ENCODE peak calls at places on chromosomes 7 and 10, in five cellular contexts. F, R, S, T and N are unnamed samples.

GRCh38 chr10:6342091-6342490 is 139.4 kb downstream of the PFKFB3 start:
- DNase-seq in R (no peak), S (no peak), T (no peak), F (no peak), N (no peak)

GRCh38 chr10:42877496-42878030 is 95.0 kb downstream of the BMS1 start:
- DNase-seq in S (no peak), R (no peak), F (no peak), T (no peak), N (no peak)

GRCh38 chr10:15473401-15473777 is 102.3 kb upstream of the FAM171A1 start:
- DNase-seq in F (no peak), R (no peak), S (no peak), T (no peak), N (no peak)

GRCh38 chr7:155198901-155199845 is 98.5 kb upstream of the INSIG1 start:
- DNase-seq in S (peak), T (no peak), F (peak), R (no peak), N (no peak)

GRCh38 chr10:48800283-48800675 is 115.6 kb downstream of the WDFY4 start:
- DNase-seq in T (no peak), R (peak), F (no peak), S (no peak), N (no peak)

GRCh38 chr7:76220185-76221057 is 18.7 kb downstream of the SRRM3 start:
- DNase-seq in R (no peak), T (no peak), S (no peak), F (no peak), N (peak)

GRCh38 chr10:73117976-73118743 is 7.9 kb downstream of the NUDT13 start:
- DNase-seq in R (no peak), T (peak), F (peak), S (no peak), N (no peak)

GRCh38 chr10:130160775-130161174 is 24.6 kb downstream of the GLRX3 start:
- DNase-seq in T (no peak), S (no peak), R (no peak), F (no peak), N (no peak)

GRCh38 chr10:76257816-76258215 is 826.4 kb downstream of the LRMDA start:
- DNase-seq in S (no peak), T (peak), F (no peak), R (no peak), N (no peak)

GRCh38 chr10:110137142-110137545 is 70.3 kb upstream of the MXI1 start:
- DNase-seq in S (no peak), T (peak), F (peak), R (peak), N (peak)

GRCh38 chr7:20306499-20306946 is 24.2 kb upstream of the ITGB8 start:
- DNase-seq in T (no peak), S (no peak), F (no peak), R (no peak), N (no peak)

GRCh38 chr7:75049817-75050216 is 23.8 kb downstream of the RCC1L start:
- DNase-seq in T (no peak), F (no peak), S (no peak), R (no peak), N (no peak)

GRCh38 chr10:127447197-127447596 is 101.9 kb upstream of the NPS start:
- DNase-seq in R (no peak), T (no peak), F (no peak), S (peak), N (no peak)

GRCh38 chr7:87600130-87601124 is at the start of gene ABCB1:
- DNase-seq in R (peak), T (no peak), F (peak), S (no peak), N (no peak)

DNA sequence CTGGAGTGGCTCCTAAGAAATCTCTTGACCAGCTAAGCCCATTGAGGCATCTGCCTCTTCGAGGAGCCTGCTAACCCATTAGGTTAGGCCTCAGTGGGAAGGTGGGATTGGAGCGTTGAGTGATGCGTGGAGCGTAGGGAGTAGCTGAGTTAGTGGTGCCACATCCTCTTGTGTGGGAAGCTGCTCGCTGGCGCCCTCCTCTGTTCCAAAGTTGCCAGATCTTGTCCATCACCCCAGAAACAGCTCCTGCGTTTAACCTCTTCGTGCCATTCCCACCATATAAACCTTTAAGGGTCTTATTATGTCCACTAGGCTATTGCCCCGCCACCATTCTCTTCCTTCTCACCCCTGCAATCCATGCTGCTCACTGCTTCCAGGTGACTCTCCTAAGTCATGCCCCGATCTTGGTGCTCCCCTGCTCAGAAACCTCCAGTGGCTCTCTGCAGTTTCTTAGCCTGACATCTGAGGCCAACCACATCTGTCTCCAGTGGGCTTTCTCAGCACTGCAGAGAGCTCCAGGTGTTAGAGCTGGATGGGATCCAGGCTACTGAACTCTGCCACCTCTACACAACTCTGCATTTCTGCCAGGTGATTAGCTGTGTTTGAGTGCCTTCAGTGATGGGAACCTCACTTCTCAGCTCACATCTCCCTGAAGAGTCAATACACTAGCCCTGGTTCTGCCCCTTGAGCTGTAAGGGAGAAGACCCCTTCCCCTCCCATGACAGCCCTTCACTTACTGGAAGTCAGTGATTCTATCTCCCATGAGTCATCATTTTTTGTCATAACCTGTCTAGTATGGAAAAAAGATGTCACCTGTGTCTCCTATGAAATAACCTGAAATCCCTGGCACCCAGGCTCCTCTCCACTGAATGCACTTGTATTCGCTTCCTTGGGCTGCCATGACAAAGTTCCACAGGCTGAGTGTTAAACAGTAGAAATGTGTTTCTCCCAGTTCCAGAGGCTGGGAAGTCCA is 65.0 kb upstream of the FGFR2 start:
- DNase-seq in T (no peak), F (no peak), R (no peak), S (no peak), N (no peak)
- TF ChIP-seq CTCF in T (no peak), F (peak), R (no peak), S (no peak), N (no peak)

GRCh38 chr10:115964827-115965226 is 308.2 kb downstream of the GFRA1 start:
- DNase-seq in F (no peak), R (no peak), S (no peak), T (no peak), N (no peak)
- TF ChIP-seq CTCF in F (no peak), R (no peak), S (no peak), T (no peak), N (no peak)

GRCh38 chr10:18651324-18652007 is at the start of gene NSUN6:
- DNase-seq in T (peak), F (peak), R (peak), S (peak), N (peak)
- TF ChIP-seq CTCF in T (no peak), F (no peak), R (no peak), S (no peak), N (peak)

DNA sequence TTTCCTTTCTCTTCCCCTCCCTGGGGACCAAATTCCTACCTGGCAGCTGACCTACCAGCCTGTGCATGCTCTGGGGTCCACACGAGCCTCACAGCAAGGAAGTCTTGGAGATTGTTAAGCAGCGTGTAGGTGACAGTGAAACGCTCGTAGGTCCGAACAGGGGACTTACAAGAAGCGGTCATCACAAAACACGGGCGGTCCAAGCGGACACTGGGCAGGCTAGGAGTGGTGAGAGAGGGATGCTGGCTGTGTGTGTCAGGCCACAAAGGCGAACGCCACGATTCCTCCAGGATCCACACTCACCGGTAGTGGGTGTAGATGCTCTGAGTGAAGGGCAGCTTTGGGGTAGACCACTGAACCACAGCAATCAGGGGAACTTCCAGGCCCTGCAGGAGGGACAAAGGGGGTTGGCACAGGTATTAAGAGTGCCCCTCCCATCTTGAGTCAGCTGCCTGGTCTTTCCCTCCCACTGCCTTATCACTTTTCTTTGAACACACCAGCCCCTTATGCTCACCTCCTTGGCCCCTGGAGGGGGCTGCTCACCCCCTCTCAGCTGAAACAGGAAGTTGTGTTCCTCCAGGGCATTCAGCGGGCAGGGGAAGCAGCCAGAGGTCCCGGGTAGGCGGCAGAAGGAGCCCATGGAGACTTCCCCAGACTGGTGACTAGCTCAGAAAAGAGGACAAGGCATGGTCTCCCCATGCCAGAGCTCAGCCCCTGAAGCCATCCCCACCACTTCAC is 2.0 kb downstream of the TRAPPC14 start:
- DNase-seq in T (no peak), R (no peak), S (no peak), F (peak), N (no peak)
- TF ChIP-seq CTCF in T (no peak), R (no peak), S (no peak), F (no peak), N (no peak)